ENCODE peak calls at places on chromosomes 4 and X, in five cellular contexts. C is T47D; D is activated CD4-positive, alpha-beta T cell treated with anti-CD3 and anti-CD28 coated beads, Interleukin-2, amount 50 U/mL, for 24 hours; L is psoas muscle; F is left colon. J is an unnamed sample.
A peak's percentile ranks its signal among the peaks of the same experiment; 100 is the strongest.

GRCh38 chr4:128322311-128322710 is 34.7 kb upstream of the PGRMC2 start:
- DNase-seq in C (no peak), D (no peak), L (no peak), F (no peak), J (no peak)

GRCh38 chrX:120302434-120302833 is 8.8 kb downstream of the TMEM255A start:
- DNase-seq in C (no peak), D (no peak), L (no peak), F (peak; percentile 26), J (no peak)

GRCh38 chr4:3879681-3880594 is 113.8 kb downstream of the ADRA2C start:
- DNase-seq in C (no peak), D (no peak), L (no peak), F (no peak), J (no peak)

GRCh38 chr4:43113196-43113595 is 220.7 kb downstream of the GRXCR1 start:
- DNase-seq in C (no peak), D (no peak), L (no peak), F (no peak), J (no peak)

GRCh38 chr4:57442834-57443291 is 332.7 kb upstream of the IGFBP7 start:
- DNase-seq in C (peak; percentile 26), D (no peak), L (no peak), F (peak; percentile 44), J (peak; percentile 10)

GRCh38 chrX:12973561-12974216 is 1.2 kb upstream of the TMSB4X start:
- DNase-seq in C (no peak), D (no peak), L (no peak), F (no peak), J (no peak)

GRCh38 chr4:133498149-133498548 is 349.1 kb downstream of the PCDH10 start:
- DNase-seq in C (no peak), D (no peak), L (no peak), F (no peak), J (no peak)

GRCh38 chr4:18480928-18481327 is 459.4 kb upstream of the LCORL start:
- DNase-seq in C (no peak), D (no peak), L (no peak), F (no peak), J (no peak)

J was measured in HuH-7.